ENCODE peak calls at places on chromosome 20, in six cellular contexts. R is A549, G is HepG2, Z is GM12878, X is K562, V is endothelial cell of umbilical vein. Y is an unnamed sample.

GRCh38 chr20:44747166-44748004 is 1.7 kb downstream of the KCNK15 start:
- DNase-seq in G (peak), Z (no peak), R (peak), X (peak), V (peak), Y (peak)

GRCh38 chr20:11814276-11814675 is 103.4 kb upstream of the BTBD3 start:
- DNase-seq in G (no peak), V (no peak), R (no peak), X (no peak), Z (no peak), Y (no peak)

GRCh38 chr20:5864873-5865582 is 85.3 kb downstream of the TRMT6 start:
- DNase-seq in X (no peak), Z (no peak), V (peak), G (no peak), R (no peak), Y (peak)

GRCh38 chr20:39576786-39577185 is 614.6 kb downstream of the DHX35 start:
- DNase-seq in G (no peak), Z (no peak), V (no peak), X (no peak), R (no peak), Y (no peak)

GRCh38 chr20:3080939-3081388 is 3.6 kb downstream of the AVP start:
- DNase-seq in G (no peak), V (peak), Z (no peak), R (no peak), X (no peak), Y (no peak)

GRCh38 chr20:20365593-20365992 is 2.3 kb upstream of the INSM1 start:
- DNase-seq in R (no peak), X (no peak), Z (no peak), G (no peak), V (no peak), Y (no peak)

GRCh38 chr20:58058421-58059140 is 169.9 kb downstream of the ANKRD60 start:
- DNase-seq in X (no peak), G (no peak), V (no peak), R (no peak), Z (no peak), Y (no peak)

GRCh38 chr20:38725959-38726848 is 1.9 kb downstream of the SLC32A1 start:
- DNase-seq in G (peak), R (peak), V (peak), X (peak), Z (no peak), Y (peak)

GRCh38 chr20:50471231-50471630 is 39.0 kb upstream of the PTPN1 start:
- DNase-seq in X (no peak), G (no peak), Z (no peak), R (no peak), V (peak), Y (no peak)

GRCh38 chr20:14245368-14245970 is 91.9 kb downstream of the FLRT3 start:
- DNase-seq in V (no peak), X (no peak), R (no peak), Z (no peak), G (no peak), Y (no peak)

GRCh38 chr20:22723659-22724058 is 139.3 kb upstream of the FOXA2 start:
- DNase-seq in R (no peak), Z (no peak), X (no peak), V (no peak), G (no peak), Y (no peak)

GRCh38 chr20:55232647-55233046 is 757.3 kb downstream of the DOK5 start:
- DNase-seq in Z (no peak), G (no peak), V (no peak), R (no peak), X (no peak), Y (no peak)

DNA sequence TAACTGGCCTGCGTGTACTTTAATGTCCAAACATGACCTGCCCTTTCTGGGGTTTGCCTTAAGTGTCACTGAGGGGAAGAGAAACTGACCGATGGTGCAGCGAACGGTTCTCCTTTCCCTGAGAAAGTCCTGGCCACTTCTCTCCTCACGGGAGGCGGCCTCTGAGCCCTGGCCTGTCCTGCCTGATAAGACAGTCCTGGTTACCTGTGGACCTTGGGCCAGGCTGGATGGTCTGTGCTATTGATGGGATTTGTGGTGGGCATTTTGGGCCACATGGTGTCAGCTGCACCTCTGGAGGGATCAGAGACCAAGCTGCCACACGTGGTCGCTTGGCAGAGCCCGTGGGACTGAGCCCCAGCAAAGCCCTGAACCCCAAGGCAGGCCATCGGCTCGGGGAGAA is 11.6 kb upstream of the NTSR1 start:
- DNase-seq in R (no peak), G (no peak), V (no peak), X (no peak), Z (no peak), Y (no peak)
- TF ChIP-seq MYC in R (no peak), G (no peak), V (no peak), X (no peak), Z (no peak), Y (no peak)

GRCh38 chr20:36099106-36099505 is 55.4 kb upstream of the EPB41L1 start:
- DNase-seq in R (no peak), X (no peak), Z (no peak), G (no peak), V (no peak), Y (no peak)

GRCh38 chr20:36097751-36098151 is 56.8 kb upstream of the EPB41L1 start:
- DNase-seq in Z (no peak), V (peak), X (peak), G (no peak), R (no peak), Y (no peak)

GRCh38 chr20:36097331-36097730 is 57.2 kb upstream of the EPB41L1 start:
- DNase-seq in V (peak), R (no peak), Z (no peak), X (no peak), G (no peak), Y (no peak)

GRCh38 chr20:36096404-36096799 is 58.1 kb upstream of the EPB41L1 start:
- DNase-seq in X (no peak), Z (no peak), V (no peak), G (no peak), R (no peak), Y (no peak)

GRCh38 chr20:36098364-36098763 is 56.2 kb upstream of the EPB41L1 start:
- DNase-seq in G (no peak), X (no peak), R (no peak), Z (peak), V (peak), Y (peak)
- TF ChIP-seq MYC in G (no peak), X (no peak), R (no peak), Z (no peak), V (no peak), Y (peak)

DNA sequence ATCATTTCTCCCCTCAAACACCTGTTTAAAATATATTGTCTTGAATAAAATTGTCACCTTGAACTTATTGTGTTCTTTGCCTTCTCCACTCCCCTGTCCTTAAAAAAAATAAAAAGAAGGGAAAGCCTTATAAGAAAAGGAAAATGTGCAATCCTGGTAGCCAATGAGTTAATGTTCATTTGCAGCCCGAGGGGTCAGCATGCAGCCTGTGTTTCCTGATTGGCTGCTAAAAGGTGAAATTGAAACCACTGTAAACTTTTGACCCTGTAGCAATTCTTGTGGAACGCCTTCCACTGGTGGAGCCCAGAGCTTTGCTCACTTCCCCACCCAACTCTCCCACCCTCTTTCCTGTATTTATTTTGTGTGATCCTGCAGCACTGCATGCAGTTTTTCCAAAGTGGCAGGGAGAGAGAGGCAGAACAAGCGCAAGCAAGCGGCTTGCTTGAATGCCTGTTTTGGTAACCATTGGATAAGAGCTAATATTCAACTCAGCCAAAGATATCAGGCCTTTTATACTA is 74.9 kb downstream of the NCOA3 start:
- DNase-seq in R (peak), V (peak), Z (peak), X (peak), G (peak), Y (peak)
- TF ChIP-seq MYC in R (no peak), V (no peak), Z (no peak), X (no peak), G (no peak), Y (no peak)

GRCh38 chr20:17998446-17998845 is 29.6 kb downstream of the MGME1 start:
- DNase-seq in Z (no peak), X (no peak), R (no peak), V (no peak), G (no peak), Y (no peak)

GRCh38 chr20:18004389-18005031 is 35.7 kb downstream of the MGME1 start:
- DNase-seq in X (no peak), Z (no peak), R (no peak), V (no peak), G (peak), Y (no peak)

GRCh38 chr20:18005170-18005989 is 36.6 kb downstream of the MGME1 start:
- DNase-seq in Z (peak), G (no peak), X (no peak), V (no peak), R (no peak), Y (no peak)

GRCh38 chr20:18003897-18004296 is 35.1 kb downstream of the MGME1 start:
- DNase-seq in R (no peak), Z (peak), G (no peak), X (no peak), V (no peak), Y (no peak)

DNA sequence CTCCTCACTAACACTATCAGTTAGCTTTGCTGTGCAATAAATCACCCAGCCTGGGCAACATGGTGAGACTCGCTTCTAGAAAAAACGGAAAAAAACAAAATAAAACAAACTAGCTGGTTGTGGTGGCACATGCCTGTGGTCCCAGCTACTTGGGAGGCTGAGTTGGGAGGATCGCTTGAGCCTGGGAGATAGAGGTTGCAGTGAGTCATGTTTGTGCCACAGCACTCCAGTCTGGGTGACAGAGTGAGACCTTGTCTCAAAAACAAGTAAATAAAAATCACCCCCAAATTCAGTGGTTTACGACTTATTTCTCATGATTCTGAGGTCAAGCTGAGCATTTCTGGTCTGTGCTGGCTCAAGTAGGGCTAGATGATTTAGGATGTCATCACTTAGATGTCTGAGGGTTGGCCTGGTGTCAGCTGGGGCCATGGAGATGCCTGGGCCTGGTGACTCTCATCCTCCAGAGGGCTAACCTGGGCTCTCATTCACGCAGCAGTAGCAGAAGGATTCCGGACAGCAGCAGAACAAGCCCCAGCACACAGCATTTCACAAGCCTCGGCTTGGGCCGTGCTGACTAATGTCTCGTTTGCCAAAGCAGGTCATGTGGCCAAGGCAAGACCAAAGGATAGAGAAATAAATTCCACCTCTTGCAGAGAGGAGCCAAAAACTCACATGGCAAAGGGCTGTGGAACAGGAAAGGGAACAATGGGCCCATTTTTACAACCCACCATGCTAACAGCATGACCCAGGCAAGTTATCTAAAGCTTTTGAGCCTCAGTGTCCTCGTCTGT is 32.5 kb downstream of the MGME1 start:
- DNase-seq in R (no peak), V (no peak), X (no peak), G (peak), Z (no peak), Y (no peak)
- TF ChIP-seq MYC in R (no peak), V (no peak), X (no peak), G (peak), Z (no peak), Y (no peak)

DNA sequence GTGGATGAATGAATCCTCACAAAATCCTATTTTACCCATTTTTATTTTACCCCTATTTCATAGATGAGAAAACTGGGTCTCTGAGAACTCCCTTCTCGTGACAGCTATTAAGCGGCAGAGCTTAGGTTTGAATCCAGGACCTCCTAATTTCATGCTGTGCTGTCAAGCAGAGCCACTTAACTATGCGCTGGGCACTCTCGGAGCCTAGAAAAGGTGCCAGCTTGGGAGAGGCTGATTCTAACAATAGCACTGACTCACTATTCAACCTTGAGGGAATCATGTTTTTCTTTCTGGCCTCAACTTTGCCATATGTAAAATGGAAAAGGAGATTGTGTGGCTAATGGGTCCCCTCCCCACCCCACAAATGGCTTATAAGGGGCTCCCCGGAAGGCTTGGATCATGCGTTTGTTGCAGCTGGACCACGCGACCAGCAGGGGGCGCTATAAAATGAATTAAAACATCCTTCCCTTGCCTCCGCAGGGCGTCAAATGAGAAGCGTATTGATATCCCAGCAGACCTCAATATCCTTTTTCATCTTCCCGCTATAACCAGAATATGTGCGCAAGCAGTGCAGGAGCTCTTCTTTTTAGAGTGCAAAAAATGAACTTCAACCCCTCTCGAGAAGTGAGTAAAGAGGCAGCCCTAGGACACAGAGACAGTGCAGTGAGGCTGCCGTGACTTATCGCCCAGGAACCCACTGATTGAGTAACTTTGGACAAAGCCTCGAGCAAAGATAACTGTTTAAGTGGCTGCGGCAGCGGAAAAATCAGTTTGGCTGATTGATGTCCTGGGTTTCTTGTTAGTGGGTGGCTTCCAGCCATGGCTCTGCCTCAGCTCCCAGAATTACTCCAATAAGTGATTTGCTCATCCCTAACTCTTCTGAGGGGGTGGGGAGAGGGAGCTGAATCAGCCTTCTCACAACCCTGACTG is 12.9 kb upstream of the PDYN start:
- DNase-seq in Z (no peak), R (no peak), V (peak), X (peak), G (peak), Y (peak)
- TF ChIP-seq MYC in Z (no peak), R (no peak), V (no peak), X (no peak), G (no peak), Y (peak)

GRCh38 chr20:18737140-18737539 is 76.4 kb upstream of the SCP2D1 start:
- DNase-seq in G (no peak), X (no peak), R (no peak), Z (no peak), V (no peak), Y (no peak)

GRCh38 chr20:18738888-18739287 is 74.7 kb upstream of the SCP2D1 start:
- DNase-seq in R (no peak), V (no peak), Z (no peak), G (no peak), X (peak), Y (no peak)

GRCh38 chr20:18738055-18738454 is 75.5 kb upstream of the SCP2D1 start:
- DNase-seq in R (no peak), G (no peak), X (peak), V (no peak), Z (no peak), Y (peak)

GRCh38 chr20:18731940-18732339 is 81.6 kb upstream of the SCP2D1 start:
- DNase-seq in X (no peak), V (no peak), R (no peak), Z (no peak), G (no peak), Y (no peak)

DNA sequence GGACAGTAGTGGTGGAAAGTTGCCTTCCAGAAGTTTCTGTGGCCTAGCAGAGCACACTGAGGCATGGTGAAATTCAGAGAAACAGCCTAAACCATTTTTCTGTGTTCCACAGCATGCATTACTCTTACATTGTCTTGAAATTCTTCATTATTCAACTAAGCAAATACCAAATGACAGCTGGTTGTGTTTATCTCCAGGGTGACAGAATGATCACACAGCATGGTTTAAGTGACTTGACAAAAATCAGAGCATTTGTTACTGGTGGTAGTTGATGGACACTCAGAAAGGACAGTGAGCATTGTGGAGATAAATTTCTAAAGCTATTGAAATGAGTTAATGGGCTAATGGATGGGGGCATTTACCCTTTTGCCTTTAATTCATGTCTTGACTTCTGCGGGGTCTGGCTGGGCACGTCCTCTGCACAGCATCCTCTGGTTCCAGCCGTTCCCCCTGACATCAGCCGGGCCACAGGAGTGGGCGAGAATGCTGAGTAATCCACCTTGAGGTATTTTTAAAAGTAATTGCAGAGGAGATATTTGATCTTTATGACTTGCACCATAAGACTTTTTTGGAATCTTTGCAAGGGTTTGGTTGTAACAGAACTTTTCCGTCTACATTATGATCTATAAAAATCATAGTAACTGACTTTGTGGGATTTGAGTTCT is 78.9 kb upstream of the SCP2D1 start:
- DNase-seq in Z (no peak), G (no peak), R (no peak), V (no peak), X (no peak), Y (no peak)
- TF ChIP-seq MYC in Z (no peak), G (no peak), R (no peak), V (no peak), X (no peak), Y (no peak)

DNA sequence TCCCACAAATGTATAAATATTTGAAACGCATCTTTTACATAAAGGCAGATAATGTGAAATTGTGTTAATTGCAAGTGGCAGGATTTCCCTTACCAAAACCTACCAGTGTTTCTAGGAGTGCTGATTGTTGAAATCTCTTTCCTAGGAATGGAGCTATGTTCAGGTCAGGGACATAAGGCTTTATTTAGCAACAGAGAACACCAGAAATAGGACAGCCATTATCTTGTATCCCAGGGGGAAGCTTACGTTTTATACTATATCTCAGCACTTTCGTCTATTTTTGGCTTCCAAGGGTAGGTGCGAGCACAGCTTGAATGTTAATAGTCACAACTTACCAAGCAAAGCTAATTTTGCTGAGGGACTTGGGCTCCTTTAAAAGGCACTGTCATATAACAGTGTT is 94.1 kb downstream of the SYCP2 start:
- DNase-seq in R (no peak), G (no peak), Z (no peak), V (no peak), X (no peak), Y (no peak)
- TF ChIP-seq MYC in R (no peak), G (no peak), Z (no peak), V (no peak), X (no peak), Y (no peak)

GRCh38 chr20:61437280-61438206 is 185.5 kb downstream of the CDH4 start:
- DNase-seq in G (no peak), V (no peak), X (no peak), Z (no peak), R (no peak), Y (no peak)
- TF ChIP-seq MYC in G (no peak), V (no peak), X (no peak), Z (no peak), R (no peak), Y (no peak)

DNA sequence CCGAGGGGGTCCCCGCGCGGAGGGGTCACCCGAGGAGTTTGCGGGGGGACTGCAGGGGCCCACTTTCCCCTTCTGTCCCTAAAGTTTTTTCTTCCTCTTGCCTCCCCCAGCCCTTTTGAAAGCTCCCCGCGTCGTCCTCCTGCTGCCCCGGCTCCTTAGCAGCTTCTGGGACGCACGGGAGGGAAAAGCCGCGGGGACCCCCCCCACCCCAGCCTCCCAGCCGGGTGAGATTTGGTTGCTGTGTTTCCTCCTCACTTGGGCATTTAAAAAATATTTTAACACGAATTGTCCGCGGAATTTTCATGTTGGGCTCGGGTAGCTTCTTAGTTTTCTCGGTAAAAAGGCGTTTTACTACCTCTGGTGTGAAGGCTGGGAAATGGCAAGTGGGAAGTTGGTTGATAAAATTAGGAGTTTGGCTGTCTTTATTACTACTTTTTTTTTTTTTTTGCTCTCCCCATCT is 614 bp downstream of the NCOA3 start:
- DNase-seq in Z (no peak), X (peak), V (no peak), G (no peak), R (no peak), Y (peak)
- TF ChIP-seq MYC in Z (no peak), X (no peak), V (no peak), G (no peak), R (no peak), Y (no peak)